ENCODE peak calls at places on chromosomes 2 and 18, in seven cellular contexts. One of them, this sample, is unnamed.

GRCh38 chr2:26558271-26559043 is 80.5 kb upstream of the OTOF start:
- DNase-seq in tibial artery: no peak
- DNase-seq in transverse colon: no peak
- DNase-seq in K562: no peak
- DNase-seq in IMR-90: no peak
- DNase-seq in adrenal gland: no peak
- DNase-seq in lung: no peak
- DNase-seq in this sample: no peak

GRCh38 chr18:2932247-2933181 is 80.4 kb downstream of the LPIN2 start:
- DNase-seq in tibial artery: no peak
- DNase-seq in adrenal gland: peak; percentile 56
- DNase-seq in K562: peak; percentile 77
- DNase-seq in transverse colon: no peak
- DNase-seq in IMR-90: peak; percentile 70
- DNase-seq in lung: no peak
- DNase-seq in this sample: peak; percentile 64

GRCh38 chr2:239717706-239718105 is 307.4 kb downstream of the NDUFA10 start:
- DNase-seq in lung: no peak
- DNase-seq in K562: no peak
- DNase-seq in tibial artery: no peak
- DNase-seq in IMR-90: no peak
- DNase-seq in transverse colon: no peak
- DNase-seq in adrenal gland: no peak
- DNase-seq in this sample: no peak

GRCh38 chr2:195562624-195563566 is 94.1 kb upstream of the SLC39A10 start:
- DNase-seq in transverse colon: no peak
- DNase-seq in tibial artery: no peak
- DNase-seq in lung: no peak
- DNase-seq in adrenal gland: no peak
- DNase-seq in K562: no peak
- DNase-seq in IMR-90: peak; percentile 42
- DNase-seq in this sample: no peak

GRCh38 chr2:241818229-241818942 is 9.4 kb downstream of the NEU4 start:
- DNase-seq in tibial artery: peak; percentile 10
- DNase-seq in IMR-90: no peak
- DNase-seq in adrenal gland: no peak
- DNase-seq in K562: no peak
- DNase-seq in transverse colon: peak; percentile 9
- DNase-seq in lung: no peak
- DNase-seq in this sample: peak; percentile 0

GRCh38 chr2:18626256-18626668 is 36.9 kb upstream of the NT5C1B start:
- DNase-seq in transverse colon: no peak
- DNase-seq in lung: no peak
- DNase-seq in adrenal gland: no peak
- DNase-seq in tibial artery: no peak
- DNase-seq in K562: no peak
- DNase-seq in IMR-90: peak; percentile 43
- DNase-seq in this sample: no peak

GRCh38 chr18:62611395-62612241 is 88.8 kb downstream of the ZCCHC2 start:
- DNase-seq in tibial artery: no peak
- DNase-seq in lung: no peak
- DNase-seq in K562: peak; percentile 57
- DNase-seq in adrenal gland: no peak
- DNase-seq in IMR-90: no peak
- DNase-seq in transverse colon: no peak
- DNase-seq in this sample: no peak

GRCh38 chr2:234374671-234375245 is 122.1 kb downstream of the ARL4C start:
- DNase-seq in adrenal gland: no peak
- DNase-seq in K562: no peak
- DNase-seq in tibial artery: no peak
- DNase-seq in lung: no peak
- DNase-seq in IMR-90: no peak
- DNase-seq in transverse colon: no peak
- DNase-seq in this sample: no peak

GRCh38 chr18:68438983-68439382 is 275.9 kb downstream of the TMX3 start:
- DNase-seq in IMR-90: peak; percentile 81
- DNase-seq in adrenal gland: no peak
- DNase-seq in tibial artery: no peak
- DNase-seq in transverse colon: no peak
- DNase-seq in K562: no peak
- DNase-seq in lung: no peak
- DNase-seq in this sample: no peak

DNA sequence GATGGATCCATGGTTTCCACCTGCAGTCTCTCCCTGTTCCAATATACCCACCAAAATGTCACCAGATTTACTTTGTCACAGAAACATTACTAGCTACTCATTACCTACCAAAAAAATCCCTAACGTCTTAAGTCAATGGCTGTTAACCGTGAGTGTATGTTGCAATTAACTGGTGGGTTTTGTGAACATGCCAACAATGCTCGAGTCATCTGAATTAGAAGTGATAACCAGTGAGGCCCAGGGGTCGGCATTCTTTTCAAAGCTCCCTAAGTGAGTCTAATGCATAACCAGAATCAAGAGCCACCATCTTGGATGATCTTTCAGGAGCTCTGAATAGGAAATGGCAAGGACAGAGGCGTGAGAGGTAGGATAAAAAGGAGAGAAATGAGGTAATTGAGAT is 129.9 kb upstream of the RND3 start:
- DNase-seq in adrenal gland: no peak
- DNase-seq in lung: no peak
- DNase-seq in transverse colon: no peak
- DNase-seq in IMR-90: no peak
- DNase-seq in K562: no peak
- DNase-seq in tibial artery: no peak
- DNase-seq in this sample: no peak
- H3K4me1 ChIP-seq in adrenal gland: peaks cover 38% of the 10 kb centered on the region
- H3K4me1 ChIP-seq in lung: peaks cover 1% of the 10 kb centered on the region
- H3K4me1 ChIP-seq in transverse colon: no peaks in the 10 kb centered on the region
- H3K4me1 ChIP-seq in IMR-90: peaks cover 8% of the 10 kb centered on the region
- H3K4me1 ChIP-seq in K562: no peaks in the 10 kb centered on the region
- H3K4me1 ChIP-seq in tibial artery: peaks cover 30% of the 10 kb centered on the region
- H3K4me1 ChIP-seq in this sample: no peaks in the 10 kb centered on the region

DNA sequence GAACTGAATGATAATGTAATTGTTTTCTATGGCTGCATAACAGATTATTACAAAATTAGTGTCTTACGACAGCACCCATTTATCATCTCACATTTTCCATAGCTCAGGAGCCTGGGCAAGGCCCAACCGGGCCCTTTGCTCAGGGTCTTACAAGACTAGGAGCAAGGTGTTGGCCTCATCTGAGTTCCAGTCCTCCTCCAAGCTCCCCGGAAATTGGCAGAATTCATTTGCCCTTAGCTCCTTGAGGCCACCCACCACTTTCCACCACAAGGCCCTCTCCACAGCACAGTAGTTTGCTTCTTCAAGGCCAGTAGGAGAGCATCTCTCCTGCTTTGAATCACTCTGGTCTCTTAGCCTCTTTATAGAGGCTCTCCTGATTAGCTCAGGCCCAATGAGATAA is 89.2 kb upstream of the SALL3 start:
- DNase-seq in IMR-90: no peak
- DNase-seq in tibial artery: no peak
- DNase-seq in lung: peak; percentile 10
- DNase-seq in transverse colon: no peak
- DNase-seq in K562: no peak
- DNase-seq in adrenal gland: no peak
- DNase-seq in this sample: no peak
- H3K9me3 ChIP-seq in IMR-90: peaks cover 32% of the 10 kb centered on the region
- H3K9me3 ChIP-seq in tibial artery: peaks cover 21% of the 10 kb centered on the region
- H3K9me3 ChIP-seq in lung: peaks cover 7% of the 10 kb centered on the region
- H3K9me3 ChIP-seq in transverse colon: peaks cover 15% of the 10 kb centered on the region
- H3K9me3 ChIP-seq in K562: no peaks in the 10 kb centered on the region
- H3K9me3 ChIP-seq in adrenal gland: peaks cover 9% of the 10 kb centered on the region
- H3K9me3 ChIP-seq in this sample: peaks cover 8% of the 10 kb centered on the region

DNA sequence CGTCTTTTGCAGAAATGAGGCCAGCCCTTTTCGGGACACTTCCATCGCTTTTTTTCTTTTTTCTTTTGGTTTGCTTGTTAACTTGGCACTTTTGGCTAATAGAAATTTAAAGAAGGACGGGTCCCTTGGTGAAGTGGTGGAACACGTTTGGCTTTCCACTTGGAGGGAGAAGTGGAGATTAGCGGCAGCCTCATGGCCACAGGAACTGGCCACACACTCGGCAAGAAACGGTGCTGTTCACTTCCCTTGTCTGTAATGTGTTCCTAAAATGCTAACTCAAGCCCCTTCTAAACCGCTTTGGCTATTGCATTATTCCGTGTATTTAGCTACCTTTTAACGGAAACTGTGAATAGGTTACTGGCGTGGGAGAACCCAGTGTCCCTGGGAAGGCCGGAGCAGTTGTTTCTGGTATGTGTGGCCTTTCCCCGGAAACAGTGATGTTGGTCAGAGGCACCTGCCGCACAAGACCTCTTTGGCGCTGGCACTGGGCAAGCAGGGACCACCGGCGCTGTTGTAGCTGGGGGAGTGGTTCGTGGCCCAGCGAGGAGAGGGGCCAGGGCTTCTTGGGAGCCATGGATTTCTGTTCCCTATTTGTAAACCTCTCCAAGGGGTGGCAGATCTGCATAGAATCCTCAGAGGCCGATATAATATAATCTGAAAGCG is 981 bp downstream of the RAMP1 start:
- DNase-seq in K562: no peak
- DNase-seq in tibial artery: no peak
- DNase-seq in IMR-90: no peak
- DNase-seq in adrenal gland: no peak
- DNase-seq in lung: no peak
- DNase-seq in transverse colon: no peak
- DNase-seq in this sample: no peak
- H3K4me3 ChIP-seq in K562: no peak overlapping the region
- H3K4me3 ChIP-seq in tibial artery: peak overlapping the region; percentile 85
- H3K4me3 ChIP-seq in IMR-90: peak overlapping the region; percentile 42
- H3K4me3 ChIP-seq in adrenal gland: peak overlapping the region; percentile 56
- H3K4me3 ChIP-seq in lung: no peak overlapping the region
- H3K4me3 ChIP-seq in transverse colon: peak overlapping the region; percentile 51
- H3K4me3 ChIP-seq in this sample: no peak overlapping the region

DNA sequence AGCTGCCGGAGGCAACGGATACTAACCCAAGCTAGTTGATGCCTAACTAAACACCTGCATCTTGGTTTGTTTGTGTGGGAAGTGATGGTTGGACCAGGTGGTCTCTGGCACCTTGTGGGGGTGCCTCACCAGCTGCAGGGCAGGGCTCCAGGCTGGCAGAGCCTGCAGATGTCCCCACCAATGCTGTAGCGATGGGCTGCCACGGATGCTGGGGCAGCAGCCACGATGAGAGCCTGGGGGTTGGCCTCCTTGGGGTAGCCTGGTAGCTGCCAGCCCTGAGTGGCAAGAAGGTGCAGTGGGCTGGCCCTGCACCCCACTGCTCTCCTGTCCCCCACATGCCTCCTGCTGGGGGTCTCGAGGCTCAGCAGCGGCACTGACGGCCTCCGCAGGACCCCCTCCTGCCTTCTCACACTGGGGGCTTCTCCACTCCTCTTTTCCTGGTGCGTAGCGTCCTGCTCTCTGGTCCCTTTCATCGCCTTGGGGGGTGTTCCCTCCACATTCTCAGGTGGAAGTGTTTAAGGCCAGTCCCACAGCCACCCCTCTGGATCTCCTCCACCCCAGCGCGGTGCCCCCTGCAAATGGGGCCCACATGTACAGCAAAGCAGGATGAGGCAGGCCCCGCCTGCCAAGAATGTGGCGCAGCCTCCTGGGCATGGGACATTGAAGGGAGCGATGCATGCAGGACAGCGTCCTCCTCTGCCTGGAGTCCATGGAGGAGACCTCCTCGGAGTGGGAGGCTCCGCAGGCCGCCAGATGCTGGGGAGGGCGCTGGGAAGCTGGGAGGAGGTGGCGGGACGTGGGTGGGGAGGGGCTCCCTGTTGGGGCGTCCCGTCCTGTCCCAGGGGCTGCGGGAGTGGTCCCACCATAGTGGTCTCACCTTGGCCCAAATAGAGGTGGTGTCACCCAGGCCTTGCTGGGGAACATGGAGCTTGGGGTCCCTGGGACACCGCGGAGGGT is 173.1 kb downstream of the ASB1 start:
- DNase-seq in tibial artery: no peak
- DNase-seq in adrenal gland: no peak
- DNase-seq in lung: no peak
- DNase-seq in IMR-90: no peak
- DNase-seq in transverse colon: no peak
- DNase-seq in K562: no peak
- DNase-seq in this sample: no peak
- H3K4me1 ChIP-seq in tibial artery: peaks cover 27% of the 10 kb centered on the region
- H3K4me1 ChIP-seq in adrenal gland: peaks cover 15% of the 10 kb centered on the region
- H3K4me1 ChIP-seq in lung: peaks cover 28% of the 10 kb centered on the region
- H3K4me1 ChIP-seq in IMR-90: peaks cover 12% of the 10 kb centered on the region
- H3K4me1 ChIP-seq in transverse colon: peaks cover 5% of the 10 kb centered on the region
- H3K4me1 ChIP-seq in K562: no peaks in the 10 kb centered on the region
- H3K4me1 ChIP-seq in this sample: no peaks in the 10 kb centered on the region

DNA sequence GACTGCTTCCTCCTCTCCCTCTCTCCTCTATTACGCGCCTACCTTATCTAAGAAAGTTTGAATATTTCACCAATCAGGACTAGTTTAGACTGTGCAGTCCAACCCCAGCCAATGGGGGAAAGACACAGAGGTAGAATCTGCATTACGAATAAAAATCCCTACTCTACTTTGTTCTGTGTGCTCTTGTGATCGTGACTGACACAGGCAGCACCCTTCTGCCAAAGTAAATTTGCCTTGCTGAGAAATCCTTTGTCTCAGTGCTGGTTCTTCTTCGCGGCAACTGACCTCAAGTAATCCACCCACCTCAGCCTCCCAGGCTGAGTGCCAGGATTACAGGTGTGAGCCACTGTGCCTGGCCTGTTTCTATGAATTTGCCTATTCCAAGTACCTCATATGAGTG is 8.6 kb upstream of the CDCA7 start:
- DNase-seq in tibial artery: no peak
- DNase-seq in transverse colon: no peak
- DNase-seq in adrenal gland: no peak
- DNase-seq in lung: no peak
- DNase-seq in IMR-90: no peak
- DNase-seq in K562: no peak
- DNase-seq in this sample: no peak
- H3K9me3 ChIP-seq in tibial artery: peaks cover 9% of the 10 kb centered on the region
- H3K9me3 ChIP-seq in transverse colon: peaks cover 19% of the 10 kb centered on the region
- H3K9me3 ChIP-seq in adrenal gland: no peaks in the 10 kb centered on the region
- H3K9me3 ChIP-seq in lung: peaks cover 4% of the 10 kb centered on the region
- H3K9me3 ChIP-seq in IMR-90: no peaks in the 10 kb centered on the region
- H3K9me3 ChIP-seq in K562: no peaks in the 10 kb centered on the region
- H3K9me3 ChIP-seq in this sample: no peaks in the 10 kb centered on the region

DNA sequence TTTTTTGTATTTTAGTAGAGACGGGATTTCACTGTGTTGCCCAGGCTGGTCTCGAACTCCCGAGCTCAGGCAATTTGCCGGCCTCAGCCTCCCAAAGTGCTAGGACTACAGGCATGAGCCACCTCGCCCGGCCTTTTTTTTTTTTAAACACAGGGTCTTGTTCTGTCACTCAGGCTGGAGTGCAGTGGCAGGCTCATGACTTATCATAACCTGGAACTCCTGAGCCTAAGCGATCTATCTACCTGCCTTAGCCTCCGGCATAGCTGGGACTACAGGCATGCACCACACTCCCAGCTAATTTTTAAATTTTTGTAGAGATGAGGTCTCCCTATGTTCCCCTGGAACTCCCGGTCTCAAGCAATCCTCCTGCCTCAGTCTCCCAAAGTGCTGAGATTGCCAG is 1.4 kb upstream of the ITGAV start:
- DNase-seq in tibial artery: no peak
- DNase-seq in transverse colon: no peak
- DNase-seq in K562: no peak
- DNase-seq in IMR-90: no peak
- DNase-seq in lung: no peak
- DNase-seq in adrenal gland: no peak
- DNase-seq in this sample: no peak
- H3K4me3 ChIP-seq in tibial artery: no peak overlapping the region
- H3K4me3 ChIP-seq in transverse colon: no peak overlapping the region
- H3K4me3 ChIP-seq in K562: no peak overlapping the region
- H3K4me3 ChIP-seq in IMR-90: no peak overlapping the region
- H3K4me3 ChIP-seq in lung: no peak overlapping the region
- H3K4me3 ChIP-seq in adrenal gland: peak overlapping the region; percentile 70
- H3K4me3 ChIP-seq in this sample: no peak overlapping the region

This sample was measured in CD8-positive, alpha-beta T cell.